ENCODE peak calls at places on chromosomes 1 and 21, in seven cellular contexts. M is AG04449; S is NCI-H1105 treated with DMSO at 0.1 percent for 48 hours; L is ureter; A is MV-4-11; X is T-helper 2 cell; O is stimulated activated CD4-positive, alpha-beta T cell treated with anti-CD3 and anti-CD28 coated beads, Interleukin-4, amount 100 ng/mL, for 48 hours. D is an unnamed sample.

GRCh38 chr1:205396972-205397616 is 24.8 kb downstream of the LEMD1 start:
- DNase-seq in S (peak; percentile 89), A (peak; percentile 35), L (no peak), M (no peak), X (peak; percentile 33), O (no peak), D (no peak)

GRCh38 chr1:60897003-60897402 is 185.4 kb upstream of the NFIA start:
- DNase-seq in L (no peak), M (no peak), X (no peak), O (no peak), A (no peak), S (no peak), D (no peak)

GRCh38 chr21:30391615-30392014 is 4.2 kb upstream of the KRTAP13-1 start:
- DNase-seq in X (no peak), O (no peak), S (no peak), A (no peak), M (no peak), L (no peak), D (no peak)

GRCh38 chr21:45454924-45455315 is 50.0 kb downstream of the COL18A1 start:
- DNase-seq in S (no peak), A (no peak), L (no peak), X (no peak), O (no peak), M (no peak), D (peak; percentile 57)

GRCh38 chr1:229875086-229875485 is 192.0 kb upstream of the GALNT2 start:
- DNase-seq in A (no peak), S (no peak), X (no peak), M (no peak), O (no peak), L (no peak), D (no peak)

GRCh38 chr1:158045639-158046038 is 52.2 kb downstream of the KIRREL1 start:
- DNase-seq in X (no peak), L (no peak), S (no peak), A (no peak), O (no peak), M (peak; percentile 36), D (no peak)

GRCh38 chr1:243264718-243265117 is 8.9 kb downstream of the SDCCAG8 start:
- DNase-seq in M (no peak), S (no peak), O (no peak), A (peak; percentile 93), L (no peak), X (no peak), D (no peak)

GRCh38 chr1:192066202-192066601 is 92.1 kb upstream of the RGS18 start:
- DNase-seq in S (no peak), M (no peak), A (peak; percentile 13), X (no peak), L (no peak), O (no peak), D (no peak)

GRCh38 chr1:164726235-164726634 is 167.3 kb downstream of the PBX1 start:
- DNase-seq in X (no peak), M (peak; percentile 97), A (no peak), S (no peak), L (no peak), O (no peak), D (no peak)

GRCh38 chr1:7561331-7561921 is 209.7 kb upstream of the VAMP3 start:
- DNase-seq in S (no peak), L (no peak), X (no peak), O (no peak), A (no peak), M (no peak), D (peak; percentile 75)

GRCh38 chr1:226711976-226712778 is 26.9 kb downstream of the ITPKB start:
- DNase-seq in M (no peak), X (peak; percentile 67), A (no peak), S (no peak), L (no peak), O (no peak), D (no peak)

GRCh38 chr1:164662462-164662861 is 103.5 kb downstream of the PBX1 start:
- DNase-seq in X (no peak), O (no peak), L (no peak), A (no peak), S (no peak), M (no peak), D (no peak)

GRCh38 chr1:235074335-235075120 is 54.1 kb downstream of the TOMM20 start:
- DNase-seq in M (peak; percentile 72), A (peak; percentile 77), S (peak; percentile 51), X (no peak), L (no peak), O (peak; percentile 47), D (no peak)

GRCh38 chr1:1006305-1007159 is 6.6 kb upstream of the HES4 start:
- DNase-seq in L (peak; percentile 46), S (no peak), M (no peak), X (no peak), A (no peak), O (no peak), D (no peak)

GRCh38 chr1:24308365-24309015 is 10.7 kb upstream of the GRHL3 start:
- DNase-seq in X (no peak), M (no peak), L (no peak), S (no peak), O (no peak), A (no peak), D (no peak)

GRCh38 chr1:153426809-153427208 is 10.5 kb downstream of the S100A7A start:
- DNase-seq in L (no peak), S (no peak), A (no peak), M (no peak), O (no peak), X (no peak), D (no peak)

GRCh38 chr1:110002695-110003094 is 18.1 kb downstream of the AHCYL1 start:
- DNase-seq in M (no peak), S (no peak), O (no peak), A (no peak), X (no peak), L (no peak), D (no peak)

GRCh38 chr1:171642197-171642596 is 10.3 kb downstream of the MYOC start:
- DNase-seq in S (no peak), M (no peak), A (no peak), X (no peak), L (no peak), O (no peak), D (no peak)

GRCh38 chr1:233710031-233710430 is 96.1 kb downstream of the KCNK1 start:
- DNase-seq in M (no peak), X (no peak), S (no peak), A (no peak), O (no peak), L (no peak), D (no peak)

D was measured in chondrocyte.